ENCODE peak calls at places on chromosomes 12 and 14, in ten cellular contexts. K, G, T, E, H, S, M, X, Y and R are unnamed samples.

GRCh38 chr14:59069455-59069854 is 119.0 kb upstream of the DAAM1 start:
- DNase-seq in K (no peak), X (peak), S (no peak), Y (no peak), T (no peak), M (no peak), H (no peak), G (no peak), E (no peak), R (no peak)

GRCh38 chr12:88393017-88393767 is 187.1 kb downstream of the KITLG start:
- DNase-seq in G (no peak), E (no peak), T (no peak), H (peak), K (no peak), Y (no peak), X (peak), M (peak), S (peak), R (no peak)

GRCh38 chr12:65532744-65533143 is 254.3 kb downstream of the MSRB3 start:
- DNase-seq in E (no peak), H (peak), G (no peak), K (no peak), Y (no peak), T (peak), M (peak), S (no peak), X (peak), R (no peak)

GRCh38 chr12:55072093-55072492 is 52.3 kb downstream of the NEUROD4 start:
- DNase-seq in T (peak), M (peak), K (peak), G (peak), Y (peak), S (peak), E (peak), X (peak), H (peak), R (peak)

GRCh38 chr14:92897922-92898599 is 24.9 kb upstream of the CHGA start:
- DNase-seq in G (no peak), E (no peak), H (no peak), X (no peak), S (no peak), T (no peak), Y (peak), M (no peak), K (no peak), R (peak)

GRCh38 chr12:123942277-123942653 is 30.4 kb downstream of the CCDC92 start:
- DNase-seq in H (peak), S (no peak), T (peak), K (no peak), Y (no peak), G (no peak), E (no peak), X (no peak), M (no peak), R (no peak)

GRCh38 chr12:122635471-122635870 is 67.7 kb downstream of the HCAR2 start:
- DNase-seq in M (no peak), E (no peak), Y (no peak), X (no peak), H (no peak), G (no peak), S (no peak), K (no peak), T (no peak), R (no peak)

GRCh38 chr12:68352067-68352466 is 19.9 kb upstream of the MDM1 start:
- DNase-seq in K (no peak), H (peak), X (no peak), M (no peak), S (no peak), E (no peak), G (no peak), T (no peak), Y (no peak), R (no peak)

GRCh38 chr12:92118826-92119536 is 26.7 kb downstream of the BTG1 start:
- DNase-seq in M (no peak), S (no peak), K (no peak), Y (no peak), G (no peak), X (peak), T (no peak), E (no peak), H (no peak), R (no peak)

GRCh38 chr14:54450535-54450934 is 9.4 kb upstream of the CNIH1 start:
- DNase-seq in K (no peak), T (peak), E (no peak), G (no peak), M (peak), X (no peak), Y (peak), S (no peak), H (peak), R (no peak)